ENCODE peak calls at places on chromosomes 5 and 9, in six cellular contexts. J is HCT116, G is GM12878, X is SK-N-SH, C is H1, M is K562. Z is an unnamed sample.

GRCh38 chr9:75870450-75870849 is 20.0 kb upstream of the PCSK5 start:
- DNase-seq in J (no peak), G (no peak), X (no peak), C (no peak), M (no peak), Z (no peak)

GRCh38 chr9:77712533-77713130 is 64.5 kb upstream of the GNA14 start:
- DNase-seq in J (no peak), G (no peak), X (no peak), C (no peak), M (no peak), Z (no peak)

GRCh38 chr9:130288393-130288792 is 22.8 kb downstream of the HMCN2 start:
- DNase-seq in J (no peak), G (no peak), X (no peak), C (no peak), M (no peak), Z (no peak)

GRCh38 chr9:89814340-89815040 is 209.7 kb downstream of the GADD45G start:
- DNase-seq in J (no peak), G (no peak), X (peak), C (no peak), M (no peak), Z (no peak)

GRCh38 chr9:135370411-135371375 is 108.9 kb upstream of the PPP1R26 start:
- DNase-seq in J (no peak), G (no peak), X (no peak), C (no peak), M (no peak), Z (no peak)

GRCh38 chr5:133607451-133607850 is 4.9 kb downstream of the FSTL4 start:
- DNase-seq in J (no peak), G (no peak), X (peak), C (no peak), M (no peak), Z (no peak)

GRCh38 chr9:105053209-105053652 is 125.3 kb upstream of the ABCA1 start:
- DNase-seq in J (no peak), G (peak), X (no peak), C (no peak), M (no peak), Z (no peak)

GRCh38 chr5:174501461-174502069 is 222.8 kb upstream of the MSX2 start:
- DNase-seq in J (no peak), G (no peak), X (no peak), C (no peak), M (no peak), Z (no peak)

GRCh38 chr9:99783799-99784198 is 37.9 kb upstream of the NR4A3 start:
- DNase-seq in J (no peak), G (no peak), X (no peak), C (no peak), M (no peak), Z (no peak)

GRCh38 chr9:134717793-134718645 is 76.4 kb downstream of the COL5A1 start:
- DNase-seq in J (no peak), G (no peak), X (no peak), C (no peak), M (no peak), Z (no peak)

GRCh38 chr5:126975791-126976190 is 54.6 kb downstream of the MARCHF3 start:
- DNase-seq in J (no peak), G (no peak), X (no peak), C (no peak), M (no peak), Z (no peak)
- TF ChIP-seq SIN3A in J (no peak), G (no peak), X (no peak), C (no peak), M (no peak), Z (no peak)

GRCh38 chr9:14349141-14349817 is 35.3 kb upstream of the NFIB start:
- DNase-seq in J (no peak), G (no peak), X (peak), C (no peak), M (no peak), Z (no peak)

GRCh38 chr9:14346301-14346721 is 32.4 kb upstream of the NFIB start:
- DNase-seq in J (no peak), G (no peak), X (peak), C (no peak), M (no peak), Z (no peak)

GRCh38 chr9:14346826-14347407 is 33.0 kb upstream of the NFIB start:
- DNase-seq in J (no peak), G (no peak), X (peak), C (no peak), M (no peak), Z (no peak)

GRCh38 chr9:14348241-14349140 is 34.5 kb upstream of the NFIB start:
- DNase-seq in J (no peak), G (no peak), X (peak), C (no peak), M (no peak), Z (no peak)

GRCh38 chr9:14347408-14348224 is 33.7 kb upstream of the NFIB start:
- DNase-seq in J (no peak), G (no peak), X (peak), C (no peak), M (no peak), Z (no peak)
- TF ChIP-seq CTCF in J (no peak), G (no peak), X (no peak), C (no peak), M (no peak), Z (peak)

DNA sequence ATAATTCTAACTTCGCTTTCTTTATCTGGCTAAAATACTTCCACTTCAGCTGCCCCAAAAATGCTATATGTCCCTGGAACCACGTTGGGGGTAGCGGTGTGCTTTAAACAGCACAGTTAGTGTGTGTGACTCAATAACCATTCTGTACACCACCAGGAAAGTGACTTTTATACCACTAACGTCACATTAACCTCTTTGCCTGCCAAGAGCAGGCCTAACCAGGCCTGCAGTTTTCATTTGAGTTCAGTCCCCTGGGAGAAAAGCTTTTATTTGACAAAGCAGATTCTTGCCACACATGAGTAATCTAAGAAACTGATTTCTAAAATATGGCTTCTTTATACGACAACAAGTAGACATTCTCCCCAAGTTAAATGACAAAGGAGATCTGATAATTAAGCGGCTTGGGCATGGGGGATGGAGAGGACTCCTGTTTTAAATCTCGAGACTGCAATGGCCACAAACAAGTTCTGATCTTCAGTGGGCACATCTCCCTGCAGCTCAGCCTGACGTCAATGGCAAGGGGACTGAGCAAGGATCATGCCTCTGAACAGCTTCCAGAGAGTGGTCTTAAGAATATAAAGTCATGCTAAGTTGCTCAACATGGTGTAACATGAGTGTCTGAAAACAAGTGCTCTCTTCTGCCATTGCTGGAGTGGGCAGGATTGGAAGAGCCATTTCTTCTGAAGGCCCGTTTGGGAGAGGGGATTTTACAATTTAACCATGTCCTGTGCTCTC is 91.8 kb downstream of the GLIS3 start:
- DNase-seq in J (no peak), G (no peak), X (no peak), C (no peak), M (no peak), Z (no peak)
- TF ChIP-seq SIN3A in J (no peak), G (no peak), X (no peak), C (no peak), M (no peak), Z (no peak)

GRCh38 chr5:36730537-36731216 is 124.3 kb downstream of the SLC1A3 start:
- DNase-seq in J (no peak), G (no peak), X (no peak), C (no peak), M (no peak), Z (no peak)

GRCh38 chr5:36728697-36729543 is 122.5 kb downstream of the SLC1A3 start:
- DNase-seq in J (no peak), G (no peak), X (peak), C (no peak), M (peak), Z (peak)

GRCh38 chr5:36733183-36733582 is 126.8 kb downstream of the SLC1A3 start:
- DNase-seq in J (no peak), G (no peak), X (no peak), C (no peak), M (no peak), Z (no peak)

GRCh38 chr5:36739751-36740221 is 133.4 kb downstream of the SLC1A3 start:
- DNase-seq in J (peak), G (no peak), X (peak), C (peak), M (peak), Z (peak)

GRCh38 chr5:36734422-36734821 is 128.0 kb downstream of the SLC1A3 start:
- DNase-seq in J (no peak), G (no peak), X (peak), C (no peak), M (no peak), Z (no peak)
- TF ChIP-seq CTCF in J (peak), G (peak), X (peak), C (peak), M (peak), Z (peak)

DNA sequence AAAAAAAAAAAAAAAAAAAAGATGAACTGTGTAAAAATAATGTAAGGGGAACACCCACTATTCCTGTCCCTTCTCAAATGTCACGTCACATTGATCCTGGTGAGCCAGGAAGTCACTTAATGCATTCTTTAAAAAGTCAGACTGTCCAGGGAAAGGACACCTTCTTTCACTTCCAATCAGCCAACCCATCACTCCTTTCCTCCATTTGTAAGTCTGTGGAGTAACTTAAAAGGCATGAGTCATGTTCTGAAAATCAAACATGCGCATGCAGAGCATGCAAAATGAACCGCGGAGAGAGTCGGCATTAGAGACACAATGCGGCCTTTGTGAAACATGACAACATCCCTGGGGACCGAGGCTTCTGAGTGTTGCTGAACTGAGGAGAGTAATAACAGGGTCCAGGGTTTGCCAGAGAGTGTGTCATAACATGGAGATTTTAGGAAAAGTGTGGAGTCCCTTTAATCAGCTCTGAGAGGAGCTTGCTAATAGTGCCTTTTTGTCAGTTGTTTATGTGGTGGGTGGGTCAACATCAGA is 77.6 kb upstream of the SEMA6A start:
- DNase-seq in J (peak), G (peak), X (no peak), C (peak), M (no peak), Z (no peak)
- TF ChIP-seq SIN3A in J (no peak), G (no peak), X (no peak), C (no peak), M (no peak), Z (no peak)

DNA sequence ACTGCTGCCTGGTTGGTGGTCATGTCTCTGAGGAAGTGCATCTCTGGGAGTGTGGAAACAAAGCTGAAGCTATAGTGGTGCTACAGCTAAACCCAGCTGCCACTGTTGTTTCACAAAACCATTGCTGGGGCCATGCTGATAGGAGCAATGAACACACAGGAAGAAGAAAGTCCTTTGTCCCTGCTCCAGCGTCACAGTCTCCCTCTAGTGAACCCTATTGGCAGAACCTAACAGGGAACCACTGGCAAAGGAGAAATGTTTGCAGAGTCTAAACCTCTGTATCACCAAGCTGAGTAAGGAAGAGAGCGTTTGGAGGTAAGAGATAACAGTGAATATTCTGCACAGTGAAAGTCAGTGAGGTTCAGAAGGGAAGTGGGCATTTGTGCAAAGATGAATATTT is 244.0 kb downstream of the YTHDC2 start:
- DNase-seq in J (no peak), G (no peak), X (no peak), C (no peak), M (no peak), Z (no peak)
- TF ChIP-seq CTCF in J (no peak), G (no peak), X (no peak), C (peak), M (no peak), Z (no peak)

DNA sequence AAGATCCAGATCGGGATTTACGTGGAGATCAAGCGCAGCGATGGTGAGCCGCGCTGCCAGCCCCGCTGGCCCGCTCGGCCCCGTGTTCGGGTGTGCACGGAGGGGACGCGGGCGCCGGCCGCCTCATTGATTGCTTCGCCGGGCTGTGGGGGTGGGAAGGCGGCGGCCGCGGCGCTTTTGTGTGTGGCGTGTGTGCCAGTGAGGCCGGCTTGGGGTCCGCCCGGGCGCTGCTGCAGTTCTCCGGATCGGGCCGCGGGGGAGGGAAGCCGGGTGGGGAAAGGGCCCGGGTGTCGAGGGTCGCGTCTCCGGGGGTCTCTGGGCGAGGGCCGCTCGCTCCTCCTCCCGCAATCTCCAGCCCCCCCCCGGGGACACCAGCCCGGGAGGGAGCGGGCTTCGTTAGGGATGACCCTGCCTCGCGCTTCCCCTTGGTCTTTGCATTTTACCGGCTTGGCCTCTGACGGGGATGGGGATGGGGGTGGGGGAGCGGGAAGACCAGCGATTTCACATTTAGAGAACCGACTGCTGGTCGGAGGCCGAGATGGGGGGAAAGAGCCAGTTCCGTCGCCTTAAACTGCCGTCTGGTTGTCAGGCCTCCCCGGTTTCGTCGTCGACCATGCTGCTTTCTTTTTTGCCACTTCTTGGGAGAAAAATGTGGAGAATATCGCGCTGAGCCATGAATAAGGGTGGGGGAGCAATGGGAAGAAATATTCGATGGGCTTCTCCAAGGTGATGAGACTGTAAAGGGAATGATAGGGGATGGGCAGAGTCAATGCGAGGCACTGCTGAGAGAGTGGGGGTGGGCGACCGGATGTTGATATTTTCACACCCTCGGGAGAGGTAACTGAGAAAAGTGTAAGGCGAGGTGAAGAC is 723 bp downstream of the KIF2A start:
- DNase-seq in J (no peak), G (no peak), X (peak), C (no peak), M (no peak), Z (no peak)
- TF ChIP-seq SIN3A in J (peak), G (peak), X (no peak), C (no peak), M (no peak), Z (peak)

DNA sequence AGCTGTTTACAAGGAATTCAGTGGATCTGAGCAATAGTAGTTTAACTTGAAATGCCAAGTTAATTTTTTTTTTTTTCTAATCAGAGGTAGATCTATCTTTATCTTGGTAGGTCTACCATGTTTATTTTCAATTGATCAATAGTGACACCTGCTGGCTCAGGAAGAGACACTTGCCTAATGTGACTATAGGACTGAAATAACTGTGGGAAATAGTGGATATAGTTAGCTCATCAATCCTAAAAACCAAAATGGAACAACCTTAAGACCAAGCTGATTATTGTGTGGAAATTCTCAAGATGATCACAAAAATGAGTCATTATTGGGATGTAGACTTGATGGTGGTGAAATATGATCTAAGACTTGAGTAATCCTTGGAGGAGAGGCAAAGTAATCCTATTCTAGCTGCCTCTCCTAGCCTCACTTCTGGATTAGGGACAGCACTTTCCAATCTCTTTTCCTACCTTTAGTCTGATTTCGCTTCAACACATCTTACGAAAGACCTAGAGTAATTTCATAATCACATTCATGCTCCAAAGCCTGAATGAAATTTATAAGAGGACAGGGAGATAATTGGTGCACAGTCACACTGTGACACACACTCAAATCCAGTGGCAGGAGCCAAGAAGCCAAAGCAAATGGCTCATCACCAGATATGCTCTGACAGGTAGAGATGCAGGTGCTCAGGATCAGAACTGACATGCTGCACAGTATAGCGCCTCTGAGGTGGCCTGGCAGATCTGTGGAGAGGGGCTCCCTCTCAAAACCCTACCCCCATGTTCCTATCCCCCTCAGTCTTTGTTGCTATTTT is 156.3 kb downstream of the HMHB1 start:
- DNase-seq in J (peak), G (peak), X (peak), C (no peak), M (no peak), Z (peak)
- TF ChIP-seq CTCF in J (peak), G (peak), X (peak), C (peak), M (peak), Z (peak)

Z was measured in Panc1.